ENCODE peak calls at places on chromosomes 7 and 10, in five cellular contexts. W, P, M, C and D are unnamed samples.

GRCh38 chr7:156479596-156479995 is 161.0 kb upstream of the RNF32 start:
- DNase-seq in W (no peak), P (no peak), M (no peak), C (no peak), D (no peak)

GRCh38 chr7:51593638-51594037 is 277.0 kb upstream of the COBL start:
- DNase-seq in W (peak; percentile 47), P (no peak), M (no peak), C (no peak), D (no peak)

GRCh38 chr10:113410618-113411017 is 142.2 kb upstream of the HABP2 start:
- DNase-seq in W (no peak), P (no peak), M (no peak), C (no peak), D (no peak)

GRCh38 chr7:90720970-90721768 is 125.0 kb downstream of the CDK14 start:
- DNase-seq in W (no peak), P (peak; percentile 46), M (no peak), C (peak; percentile 79), D (no peak)

GRCh38 chr7:20229652-20230500 is 12.7 kb upstream of the MACC1 start:
- DNase-seq in W (no peak), P (no peak), M (no peak), C (peak; percentile 93), D (no peak)

GRCh38 chr7:11343818-11344413 is 370.2 kb downstream of the PHF14 start:
- DNase-seq in W (no peak), P (peak; percentile 34), M (peak; percentile 77), C (peak; percentile 55), D (peak; percentile 57)

GRCh38 chr10:110008518-110009339 is 945 bp downstream of the ADD3 start:
- DNase-seq in W (no peak), P (peak; percentile 73), M (peak; percentile 3), C (no peak), D (no peak)

GRCh38 chr10:129501652-129502436 is 34.8 kb downstream of the MGMT start:
- DNase-seq in W (no peak), P (no peak), M (no peak), C (no peak), D (no peak)

GRCh38 chr10:110206988-110207804 is at the start of gene MXI1:
- DNase-seq in W (peak; percentile 79), P (peak; percentile 93), M (peak; percentile 43), C (peak; percentile 82), D (peak; percentile 3)

GRCh38 chr10:50552771-50553535 is 70.8 kb downstream of the SGMS1 start:
- DNase-seq in W (no peak), P (peak; percentile 53), M (no peak), C (no peak), D (no peak)

GRCh38 chr7:101216860-101217387 is 457 bp downstream of the PLOD3 start:
- DNase-seq in W (no peak), P (no peak), M (no peak), C (no peak), D (no peak)

GRCh38 chr7:88015309-88015708 is 81.3 kb downstream of the ADAM22 start:
- DNase-seq in W (no peak), P (no peak), M (no peak), C (no peak), D (no peak)

GRCh38 chr7:43785425-43785824 is 26.9 kb downstream of the BLVRA start:
- DNase-seq in W (no peak), P (no peak), M (no peak), C (peak; percentile 80), D (no peak)

GRCh38 chr7:132145466-132145865 is 430.8 kb downstream of the PLXNA4 start:
- DNase-seq in W (no peak), P (peak; percentile 31), M (no peak), C (peak; percentile 91), D (no peak)

GRCh38 chr10:21083861-21084260 is 186.8 kb upstream of the NEBL start:
- DNase-seq in W (no peak), P (no peak), M (peak; percentile 4), C (no peak), D (no peak)

GRCh38 chr10:109386101-109386500 is 537.2 kb downstream of the XPNPEP1 start:
- DNase-seq in W (no peak), P (no peak), M (no peak), C (no peak), D (no peak)

GRCh38 chr7:45596665-45597095 is 22.5 kb downstream of the ADCY1 start:
- DNase-seq in W (no peak), P (no peak), M (no peak), C (no peak), D (no peak)

GRCh38 chr7:69283421-69283820 is 314.9 kb upstream of the AUTS2 start:
- DNase-seq in W (no peak), P (no peak), M (no peak), C (peak; percentile 14), D (no peak)